ENCODE peak calls at places on chromosomes 5 and 9, in four cellular contexts. B is adrenal gland, A is tibial nerve, J is heart right ventricle. Y is an unnamed sample. For H3K9me3, the result is how much of the 10 kb centered on the place peaks cover.

GRCh38 chr9:37999501-38000189 is 69.4 kb downstream of the SHB start:
- DNase-seq in B (no peak), J (no peak), A (no peak), Y (no peak)

GRCh38 chr9:80175286-80175906 is 603.6 kb downstream of the TLE4 start:
- DNase-seq in B (no peak), J (no peak), A (peak), Y (no peak)

GRCh38 chr9:109349431-109349846 is 28.6 kb upstream of the EPB41L4B start:
- DNase-seq in J (no peak), A (peak), B (peak), Y (no peak)

GRCh38 chr9:135051316-135052038 is 36.0 kb upstream of the OLFM1 start:
- DNase-seq in A (no peak), J (no peak), B (no peak), Y (no peak)

GRCh38 chr9:130034570-130034969 is 8.4 kb downstream of the FNBP1 start:
- DNase-seq in A (no peak), J (no peak), B (no peak), Y (no peak)

GRCh38 chr9:124968238-124968637 is 27.4 kb upstream of the GOLGA1 start:
- DNase-seq in B (no peak), J (no peak), A (no peak), Y (no peak)

GRCh38 chr5:36150676-36151433 is 832 bp downstream of the LMBRD2 start:
- DNase-seq in B (peak), A (no peak), J (peak), Y (peak)

GRCh38 chr5:147483197-147483790 is 26.6 kb downstream of the DPYSL3 start:
- DNase-seq in A (no peak), B (no peak), J (no peak), Y (no peak)

GRCh38 chr5:87302061-87302460 is 34.4 kb downstream of the RASA1 start:
- DNase-seq in J (no peak), A (no peak), B (no peak), Y (no peak)

GRCh38 chr9:21210311-21210710 is 3.4 kb upstream of the IFNA10 start:
- DNase-seq in J (no peak), B (no peak), A (no peak), Y (no peak)

GRCh38 chr9:116323012-116323411 is 169.4 kb downstream of the PAPPA start:
- DNase-seq in A (no peak), B (no peak), J (no peak), Y (no peak)

GRCh38 chr5:127439544-127440096 is 77.8 kb upstream of the PRRC1 start:
- DNase-seq in B (no peak), A (no peak), J (no peak), Y (no peak)

GRCh38 chr9:131728961-131729360 is 10.9 kb downstream of the RAPGEF1 start:
- DNase-seq in J (no peak), A (no peak), B (no peak), Y (no peak)

GRCh38 chr5:136104311-136104975 is 28.2 kb upstream of the SMAD5 start:
- DNase-seq in J (peak), A (no peak), B (no peak), Y (no peak)

GRCh38 chr5:96140084-96140483 is 178.4 kb upstream of the ELL2 start:
- DNase-seq in A (no peak), J (no peak), B (no peak), Y (no peak)

GRCh38 chr9:81999806-82000205 is 11.2 kb downstream of the SPATA31D1 start:
- DNase-seq in J (no peak), A (no peak), B (peak), Y (no peak)

GRCh38 chr5:150662731-150663516 is 1.9 kb downstream of the MYOZ3 start:
- DNase-seq in B (no peak), A (no peak), J (no peak), Y (no peak)

GRCh38 chr5:64206653-64207052 is 41.0 kb downstream of the RNF180 start:
- DNase-seq in A (no peak), J (no peak), B (no peak), Y (no peak)

GRCh38 chr9:121331992-121332685 is 37.9 kb downstream of the STOM start:
- DNase-seq in A (no peak), J (no peak), B (no peak), Y (no peak)

GRCh38 chr5:100902406-100903035 is 561 bp downstream of the ST8SIA4 start:
- DNase-seq in J (no peak), A (no peak), B (no peak), Y (no peak)

GRCh38 chr5:177036443-177036842 is 13.9 kb downstream of the ZNF346 start:
- DNase-seq in B (no peak), J (no peak), A (no peak), Y (no peak)
- H3K27ac ChIP-seq in B (no peak), J (no peak), A (no peak), Y (no peak)

GRCh38 chr5:141175933-141176332 is 1.7 kb upstream of the PCDHB8 start:
- DNase-seq in A (no peak), B (no peak), J (no peak), Y (no peak)
- H3K9me3 ChIP-seq in A (under half), B (under half), J (under half), Y (under half)

GRCh38 chr5:75281716-75282465 is 45.2 kb upstream of the ANKRD31 start:
- DNase-seq in B (peak), A (no peak), J (no peak), Y (no peak)

GRCh38 chr5:75275736-75276135 is 39.1 kb upstream of the ANKRD31 start:
- DNase-seq in A (no peak), B (no peak), J (no peak), Y (no peak)

GRCh38 chr5:75277463-75277862 is 40.8 kb upstream of the ANKRD31 start:
- DNase-seq in A (no peak), B (no peak), J (no peak), Y (no peak)

GRCh38 chr5:75282581-75282980 is 45.9 kb upstream of the ANKRD31 start:
- DNase-seq in A (no peak), J (no peak), B (no peak), Y (no peak)

GRCh38 chr5:75279324-75279723 is 42.6 kb upstream of the ANKRD31 start:
- DNase-seq in J (no peak), B (no peak), A (no peak), Y (no peak)
- TF ChIP-seq CTCF in J (no peak), B (peak), A (no peak), Y (no peak)

DNA sequence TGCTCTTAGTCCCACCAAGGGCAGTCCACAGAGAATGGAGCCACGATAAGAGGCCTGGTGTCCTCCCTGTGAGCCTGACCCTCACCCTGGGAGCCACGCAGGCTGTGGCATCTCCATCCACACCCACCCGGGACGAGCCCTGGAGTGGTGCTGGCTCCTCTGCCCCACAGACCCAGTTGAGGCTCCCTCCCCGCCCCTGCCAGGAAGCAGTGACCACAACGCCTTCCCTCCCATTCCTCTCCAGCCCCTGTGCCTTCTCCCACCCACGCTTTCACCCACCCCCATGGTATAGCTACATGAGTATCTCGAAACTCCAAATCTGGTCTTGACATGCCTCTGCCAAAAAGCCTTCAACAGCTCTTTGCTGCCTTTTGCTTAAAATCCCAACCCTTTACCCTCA is 57.9 kb downstream of the SEMA4D start:
- DNase-seq in A (no peak), J (no peak), B (no peak), Y (peak)
- H3K27ac ChIP-seq in A (peak), J (no peak), B (no peak), Y (peak)

DNA sequence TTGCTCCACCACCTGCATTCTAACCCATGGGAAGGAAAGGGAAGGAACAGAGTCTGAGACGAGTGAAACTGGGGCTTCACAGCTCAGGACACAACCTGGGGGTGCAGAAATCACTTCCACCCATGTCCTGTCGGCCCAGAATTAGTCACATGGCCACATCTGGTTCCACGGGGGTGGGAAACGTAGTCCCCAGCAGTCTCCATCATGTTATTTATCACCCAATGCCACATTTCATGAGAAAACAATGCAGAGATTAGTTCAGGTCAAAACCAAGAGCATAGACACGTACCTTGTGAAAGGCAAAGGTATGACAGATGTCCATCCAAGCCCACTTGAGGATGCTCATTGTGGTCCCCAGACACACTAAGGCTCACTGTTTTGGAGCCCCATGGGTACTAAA is 125.1 kb downstream of the MED10 start:
- DNase-seq in B (no peak), J (no peak), A (no peak), Y (no peak)
- H3K9me3 ChIP-seq in B (under half), J (under half), A (under half), Y (under half)

GRCh38 chr9:23826120-23826629 is at the start of gene ELAVL2:
- DNase-seq in A (peak), J (peak), B (peak), Y (peak)
- TF ChIP-seq CTCF in A (no peak), J (no peak), B (no peak), Y (no peak)

DNA sequence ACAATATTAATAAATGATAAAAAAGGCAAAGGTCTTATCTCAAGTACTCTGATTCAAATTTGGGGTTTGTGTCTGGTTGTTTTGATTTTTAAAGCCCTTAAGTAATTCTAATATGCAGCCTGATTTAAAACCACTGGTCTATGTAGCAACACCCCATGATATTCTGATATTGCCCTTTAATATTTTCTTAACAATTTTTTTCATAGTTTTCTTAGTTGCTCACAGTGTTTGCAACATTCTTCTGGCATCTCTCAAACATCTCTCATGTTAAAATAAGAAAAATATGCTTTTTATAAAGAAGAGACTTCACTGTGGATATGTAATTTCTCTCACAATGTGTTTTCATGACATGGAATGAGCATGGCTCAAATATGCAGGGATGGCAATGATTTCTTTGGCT is 183.7 kb downstream of the TAF11L14 start:
- DNase-seq in B (no peak), A (no peak), J (no peak), Y (no peak)
- H3K27ac ChIP-seq in B (no peak), A (no peak), J (no peak), Y (no peak)